ENCODE peak calls at places on chromosomes 7 and 10, in nine cellular contexts. One of them, this sample, is unnamed.

GRCh38 chr10:98331888-98332287 is 63.9 kb upstream of the LOXL4 start:
- DNase-seq in OCI-LY7: peak
- DNase-seq in WERI-Rb-1: peak
- DNase-seq in nephron progenitor cell: no peak
- DNase-seq in cardiac muscle cell: no peak
- DNase-seq in fibroblast of the aortic adventitia: no peak
- DNase-seq in neural crest cell: no peak
- DNase-seq in WTC11: peak
- DNase-seq in endothelial cell of umbilical vein: no peak
- DNase-seq in this sample: no peak

GRCh38 chr7:82255706-82256105 is 187.9 kb downstream of the CACNA2D1 start:
- DNase-seq in WERI-Rb-1: no peak
- DNase-seq in WTC11: no peak
- DNase-seq in OCI-LY7: no peak
- DNase-seq in neural crest cell: no peak
- DNase-seq in cardiac muscle cell: no peak
- DNase-seq in nephron progenitor cell: no peak
- DNase-seq in fibroblast of the aortic adventitia: no peak
- DNase-seq in endothelial cell of umbilical vein: no peak
- DNase-seq in this sample: no peak

GRCh38 chr10:96678725-96679124 is 41.6 kb downstream of the PIK3AP1 start:
- DNase-seq in neural crest cell: no peak
- DNase-seq in WERI-Rb-1: no peak
- DNase-seq in WTC11: no peak
- DNase-seq in nephron progenitor cell: no peak
- DNase-seq in fibroblast of the aortic adventitia: no peak
- DNase-seq in endothelial cell of umbilical vein: no peak
- DNase-seq in cardiac muscle cell: no peak
- DNase-seq in OCI-LY7: peak
- DNase-seq in this sample: no peak

GRCh38 chr7:105003275-105003674 is 10.7 kb upstream of the KMT2E start:
- DNase-seq in OCI-LY7: no peak
- DNase-seq in WERI-Rb-1: no peak
- DNase-seq in nephron progenitor cell: no peak
- DNase-seq in fibroblast of the aortic adventitia: peak
- DNase-seq in cardiac muscle cell: peak
- DNase-seq in neural crest cell: no peak
- DNase-seq in endothelial cell of umbilical vein: peak
- DNase-seq in WTC11: no peak
- DNase-seq in this sample: no peak

GRCh38 chr7:93622036-93622714 is 47.7 kb upstream of the CALCR start:
- DNase-seq in cardiac muscle cell: peak
- DNase-seq in OCI-LY7: peak
- DNase-seq in endothelial cell of umbilical vein: no peak
- DNase-seq in WTC11: peak
- DNase-seq in WERI-Rb-1: peak
- DNase-seq in neural crest cell: peak
- DNase-seq in fibroblast of the aortic adventitia: peak
- DNase-seq in nephron progenitor cell: peak
- DNase-seq in this sample: peak

GRCh38 chr10:92699518-92700272 is 9.9 kb downstream of the HHEX start:
- DNase-seq in cardiac muscle cell: peak
- DNase-seq in nephron progenitor cell: peak
- DNase-seq in OCI-LY7: no peak
- DNase-seq in WERI-Rb-1: no peak
- DNase-seq in fibroblast of the aortic adventitia: peak
- DNase-seq in endothelial cell of umbilical vein: peak
- DNase-seq in neural crest cell: peak
- DNase-seq in WTC11: peak
- DNase-seq in this sample: peak

GRCh38 chr10:1665681-1666080 is 71.6 kb downstream of the ADARB2 start:
- DNase-seq in fibroblast of the aortic adventitia: no peak
- DNase-seq in WTC11: no peak
- DNase-seq in nephron progenitor cell: no peak
- DNase-seq in WERI-Rb-1: no peak
- DNase-seq in neural crest cell: no peak
- DNase-seq in OCI-LY7: no peak
- DNase-seq in cardiac muscle cell: no peak
- DNase-seq in endothelial cell of umbilical vein: no peak
- DNase-seq in this sample: no peak

GRCh38 chr10:86648706-86649426 is 5.5 kb upstream of the OPN4 start:
- DNase-seq in WERI-Rb-1: no peak
- DNase-seq in endothelial cell of umbilical vein: no peak
- DNase-seq in WTC11: no peak
- DNase-seq in neural crest cell: no peak
- DNase-seq in nephron progenitor cell: no peak
- DNase-seq in cardiac muscle cell: peak
- DNase-seq in OCI-LY7: no peak
- DNase-seq in fibroblast of the aortic adventitia: peak
- DNase-seq in this sample: no peak

GRCh38 chr7:106369349-106369748 is 84.6 kb upstream of the NAMPT start:
- DNase-seq in WTC11: no peak
- DNase-seq in endothelial cell of umbilical vein: peak
- DNase-seq in neural crest cell: no peak
- DNase-seq in nephron progenitor cell: no peak
- DNase-seq in OCI-LY7: no peak
- DNase-seq in cardiac muscle cell: peak
- DNase-seq in fibroblast of the aortic adventitia: peak
- DNase-seq in WERI-Rb-1: no peak
- DNase-seq in this sample: no peak

GRCh38 chr7:141362580-141363435 is 188.4 kb upstream of the AGK start:
- DNase-seq in neural crest cell: no peak
- DNase-seq in endothelial cell of umbilical vein: peak
- DNase-seq in OCI-LY7: no peak
- DNase-seq in cardiac muscle cell: peak
- DNase-seq in nephron progenitor cell: no peak
- DNase-seq in fibroblast of the aortic adventitia: peak
- DNase-seq in WERI-Rb-1: no peak
- DNase-seq in WTC11: no peak
- DNase-seq in this sample: no peak

GRCh38 chr7:125773113-125773800 is 843.6 kb upstream of the POT1 start:
- DNase-seq in fibroblast of the aortic adventitia: no peak
- DNase-seq in OCI-LY7: no peak
- DNase-seq in WERI-Rb-1: peak
- DNase-seq in endothelial cell of umbilical vein: no peak
- DNase-seq in nephron progenitor cell: no peak
- DNase-seq in WTC11: peak
- DNase-seq in neural crest cell: no peak
- DNase-seq in cardiac muscle cell: no peak
- DNase-seq in this sample: peak

GRCh38 chr7:69002416-69002815 is 595.9 kb upstream of the AUTS2 start:
- DNase-seq in cardiac muscle cell: peak
- DNase-seq in WTC11: no peak
- DNase-seq in endothelial cell of umbilical vein: no peak
- DNase-seq in WERI-Rb-1: no peak
- DNase-seq in OCI-LY7: no peak
- DNase-seq in neural crest cell: no peak
- DNase-seq in fibroblast of the aortic adventitia: peak
- DNase-seq in nephron progenitor cell: no peak
- DNase-seq in this sample: no peak

GRCh38 chr10:13631594-13631993 is 44.8 kb downstream of the PRPF18 start:
- DNase-seq in WERI-Rb-1: no peak
- DNase-seq in cardiac muscle cell: no peak
- DNase-seq in nephron progenitor cell: no peak
- DNase-seq in endothelial cell of umbilical vein: no peak
- DNase-seq in OCI-LY7: no peak
- DNase-seq in WTC11: no peak
- DNase-seq in neural crest cell: no peak
- DNase-seq in fibroblast of the aortic adventitia: no peak
- DNase-seq in this sample: no peak

DNA sequence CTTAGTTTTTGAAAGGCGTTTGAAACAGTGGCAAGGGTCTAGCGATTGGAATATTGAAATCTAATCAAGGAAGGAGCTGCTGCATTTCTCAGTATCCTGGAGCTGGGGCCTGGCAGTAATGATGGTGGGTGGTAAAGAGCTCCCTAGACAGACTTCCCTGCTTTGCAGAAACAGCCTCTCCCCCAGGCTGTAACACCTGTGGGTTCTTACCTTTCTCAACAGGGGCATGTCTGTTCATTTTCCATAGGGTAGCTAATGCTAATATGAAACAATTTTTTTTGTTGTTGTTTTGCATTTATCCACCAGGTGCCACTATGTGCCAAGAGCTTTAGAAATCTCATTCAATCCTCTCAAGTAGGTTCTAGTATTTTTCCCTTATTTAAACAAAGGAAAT is 345.5 kb downstream of the REEP3 start:
- DNase-seq in neural crest cell: no peak
- DNase-seq in WTC11: no peak
- DNase-seq in nephron progenitor cell: peak
- DNase-seq in cardiac muscle cell: peak
- DNase-seq in OCI-LY7: peak
- DNase-seq in endothelial cell of umbilical vein: peak
- DNase-seq in WERI-Rb-1: no peak
- DNase-seq in fibroblast of the aortic adventitia: peak
- DNase-seq in this sample: no peak
- TF ChIP-seq CTCF in neural crest cell: peak
- TF ChIP-seq CTCF in WTC11: peak
- TF ChIP-seq CTCF in nephron progenitor cell: peak
- TF ChIP-seq CTCF in cardiac muscle cell: no peak
- TF ChIP-seq CTCF in OCI-LY7: peak
- TF ChIP-seq CTCF in endothelial cell of umbilical vein: peak
- TF ChIP-seq CTCF in WERI-Rb-1: no peak
- TF ChIP-seq CTCF in fibroblast of the aortic adventitia: no peak
- TF ChIP-seq CTCF in this sample: peak

DNA sequence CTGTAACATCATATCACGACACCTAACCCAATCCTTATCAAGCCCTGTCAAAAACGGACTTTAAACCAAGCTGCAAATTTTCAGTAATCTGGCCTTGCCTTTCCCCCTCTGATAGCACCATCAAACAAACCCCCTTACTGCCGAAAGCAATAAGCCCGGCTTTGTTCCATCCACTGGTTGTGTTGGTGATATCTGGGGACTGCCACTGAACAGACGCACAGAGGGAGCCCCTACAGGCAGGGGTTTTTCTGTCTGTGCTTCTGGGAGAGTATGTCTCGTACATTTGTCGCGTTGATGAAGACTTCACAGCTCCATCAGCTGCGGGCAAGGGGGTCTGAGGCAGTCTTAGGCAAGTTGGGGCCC is 550 bp upstream of the PLAU start:
- DNase-seq in fibroblast of the aortic adventitia: no peak
- DNase-seq in nephron progenitor cell: no peak
- DNase-seq in neural crest cell: no peak
- DNase-seq in WTC11: no peak
- DNase-seq in WERI-Rb-1: peak
- DNase-seq in endothelial cell of umbilical vein: no peak
- DNase-seq in OCI-LY7: peak
- DNase-seq in cardiac muscle cell: no peak
- DNase-seq in this sample: no peak
- TF ChIP-seq CTCF in fibroblast of the aortic adventitia: no peak
- TF ChIP-seq CTCF in nephron progenitor cell: no peak
- TF ChIP-seq CTCF in neural crest cell: no peak
- TF ChIP-seq CTCF in WTC11: no peak
- TF ChIP-seq CTCF in WERI-Rb-1: peak
- TF ChIP-seq CTCF in endothelial cell of umbilical vein: no peak
- TF ChIP-seq CTCF in OCI-LY7: peak
- TF ChIP-seq CTCF in cardiac muscle cell: peak
- TF ChIP-seq CTCF in this sample: no peak

DNA sequence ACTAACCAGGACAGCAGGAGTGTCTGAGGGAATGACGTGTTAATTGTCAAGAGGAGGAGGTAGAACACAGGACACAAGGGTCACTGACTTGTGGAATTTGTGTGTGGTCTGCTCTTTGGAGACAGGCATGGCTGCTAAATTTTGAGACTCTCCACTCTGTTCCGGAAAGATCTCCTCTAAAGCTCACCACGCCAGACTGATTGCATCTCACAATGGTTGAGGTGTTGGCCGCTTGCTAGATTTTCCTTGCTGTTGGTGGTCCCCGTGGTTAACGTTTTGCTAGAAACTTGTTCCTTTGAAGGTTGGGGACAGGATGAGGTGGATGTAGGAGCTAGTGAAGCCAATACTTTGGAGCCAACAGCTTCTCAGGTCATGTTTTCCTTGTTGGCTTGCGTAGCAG is 57.0 kb downstream of the MCMBP start:
- DNase-seq in fibroblast of the aortic adventitia: no peak
- DNase-seq in nephron progenitor cell: no peak
- DNase-seq in WTC11: no peak
- DNase-seq in cardiac muscle cell: no peak
- DNase-seq in OCI-LY7: no peak
- DNase-seq in WERI-Rb-1: no peak
- DNase-seq in neural crest cell: no peak
- DNase-seq in endothelial cell of umbilical vein: no peak
- DNase-seq in this sample: no peak
- TF ChIP-seq CTCF in fibroblast of the aortic adventitia: no peak
- TF ChIP-seq CTCF in nephron progenitor cell: no peak
- TF ChIP-seq CTCF in WTC11: no peak
- TF ChIP-seq CTCF in cardiac muscle cell: no peak
- TF ChIP-seq CTCF in OCI-LY7: no peak
- TF ChIP-seq CTCF in WERI-Rb-1: no peak
- TF ChIP-seq CTCF in neural crest cell: no peak
- TF ChIP-seq CTCF in endothelial cell of umbilical vein: no peak
- TF ChIP-seq CTCF in this sample: no peak

GRCh38 chr10:69092959-69093850 is 5.3 kb downstream of the SRGN start:
- DNase-seq in endothelial cell of umbilical vein: peak
- DNase-seq in neural crest cell: peak
- DNase-seq in WTC11: peak
- DNase-seq in fibroblast of the aortic adventitia: peak
- DNase-seq in OCI-LY7: peak
- DNase-seq in cardiac muscle cell: peak
- DNase-seq in nephron progenitor cell: peak
- DNase-seq in WERI-Rb-1: peak
- DNase-seq in this sample: peak

GRCh38 chr10:69097729-69098128 is 9.8 kb downstream of the SRGN start:
- DNase-seq in WERI-Rb-1: no peak
- DNase-seq in cardiac muscle cell: peak
- DNase-seq in OCI-LY7: no peak
- DNase-seq in nephron progenitor cell: no peak
- DNase-seq in neural crest cell: no peak
- DNase-seq in endothelial cell of umbilical vein: no peak
- DNase-seq in fibroblast of the aortic adventitia: peak
- DNase-seq in WTC11: no peak
- DNase-seq in this sample: no peak

GRCh38 chr10:69090687-69091450 is 3.0 kb downstream of the SRGN start:
- DNase-seq in endothelial cell of umbilical vein: peak
- DNase-seq in neural crest cell: no peak
- DNase-seq in fibroblast of the aortic adventitia: peak
- DNase-seq in OCI-LY7: no peak
- DNase-seq in nephron progenitor cell: no peak
- DNase-seq in cardiac muscle cell: no peak
- DNase-seq in WTC11: no peak
- DNase-seq in WERI-Rb-1: no peak
- DNase-seq in this sample: no peak

GRCh38 chr10:69096045-69096444 is 8.1 kb downstream of the SRGN start:
- DNase-seq in OCI-LY7: no peak
- DNase-seq in fibroblast of the aortic adventitia: peak
- DNase-seq in WTC11: no peak
- DNase-seq in cardiac muscle cell: peak
- DNase-seq in WERI-Rb-1: no peak
- DNase-seq in neural crest cell: no peak
- DNase-seq in endothelial cell of umbilical vein: no peak
- DNase-seq in nephron progenitor cell: no peak
- DNase-seq in this sample: no peak

DNA sequence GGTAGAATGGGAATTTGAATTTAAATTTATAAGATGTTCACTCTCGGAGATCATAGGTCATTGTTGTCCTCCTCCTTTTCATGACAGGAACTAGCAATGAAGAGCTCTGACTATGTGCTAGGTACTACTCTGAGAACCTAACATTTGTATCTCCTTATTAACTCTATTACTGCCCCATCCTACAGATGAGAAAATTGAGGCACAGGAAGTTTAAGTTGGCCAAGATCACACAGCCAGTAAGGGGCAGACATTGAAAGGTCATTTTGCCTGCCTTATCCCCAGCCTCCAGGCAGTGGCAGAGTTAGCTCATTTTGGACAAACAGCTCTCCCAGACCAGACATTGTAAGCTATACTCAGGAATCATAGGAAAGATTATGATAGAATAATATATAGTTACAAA is 6.0 kb downstream of the SRGN start:
- DNase-seq in nephron progenitor cell: no peak
- DNase-seq in neural crest cell: no peak
- DNase-seq in endothelial cell of umbilical vein: no peak
- DNase-seq in fibroblast of the aortic adventitia: peak
- DNase-seq in cardiac muscle cell: peak
- DNase-seq in OCI-LY7: no peak
- DNase-seq in WTC11: no peak
- DNase-seq in WERI-Rb-1: peak
- DNase-seq in this sample: no peak
- TF ChIP-seq CTCF in nephron progenitor cell: no peak
- TF ChIP-seq CTCF in neural crest cell: no peak
- TF ChIP-seq CTCF in endothelial cell of umbilical vein: no peak
- TF ChIP-seq CTCF in fibroblast of the aortic adventitia: peak
- TF ChIP-seq CTCF in cardiac muscle cell: peak
- TF ChIP-seq CTCF in OCI-LY7: no peak
- TF ChIP-seq CTCF in WTC11: no peak
- TF ChIP-seq CTCF in WERI-Rb-1: no peak
- TF ChIP-seq CTCF in this sample: no peak

This sample was measured in glutamatergic neuron.